ENCODE peak calls at places on chromosomes 11 and 22, in ten cellular contexts. L is activated T-helper 1 cell treated with anti-CD3 and anti-CD28 coated beads, Interleukin-2, amount 50 U/mL, for 16 hours; G is substantia nigra; S is stomach; Y is cardiac muscle cell; E is AG04449; T is AG09309; F is KG1; W is NCI-H774; O is activated T-cell treated with anti-CD3 and anti-CD28 coated beads, Interleukin-2, amount 50 U/mL, for 1 hour. A is an unnamed sample.

GRCh38 chr11:6400431-6401345 is 10.4 kb downstream of the SMPD1 start:
- DNase-seq in O (no peak), T (no peak), G (peak; percentile 40), E (no peak), Y (no peak), S (no peak), F (no peak), W (no peak), L (no peak), A (no peak)

GRCh38 chr11:36817336-36817965 is 219.4 kb upstream of the RAG2 start:
- DNase-seq in O (no peak), G (no peak), S (no peak), Y (no peak), E (no peak), W (no peak), T (no peak), L (no peak), F (no peak), A (no peak)

GRCh38 chr11:32960553-32961164 is 55.0 kb upstream of the DEPDC7 start:
- DNase-seq in W (peak; percentile 33), S (no peak), L (no peak), O (no peak), F (peak; percentile 8), T (peak; percentile 20), G (no peak), Y (peak; percentile 61), E (peak; percentile 21), A (peak; percentile 9)

GRCh38 chr11:59216654-59217640 is 4.2 kb upstream of the MPEG1 start:
- DNase-seq in W (no peak), E (no peak), G (no peak), S (peak; percentile 40), F (peak; percentile 78), Y (no peak), O (no peak), T (no peak), L (no peak), A (no peak)

GRCh38 chr11:69796063-69796462 is 20.9 kb upstream of the FGF4 start:
- DNase-seq in S (no peak), L (no peak), E (no peak), Y (no peak), G (no peak), F (no peak), O (no peak), W (no peak), T (no peak), A (no peak)

GRCh38 chr11:680970-681369 is 14.1 kb downstream of the DEAF1 start:
- DNase-seq in L (no peak), O (no peak), T (no peak), S (no peak), E (no peak), G (no peak), F (no peak), Y (no peak), W (no peak), A (no peak)

GRCh38 chr11:15258433-15259350 is 144.0 kb downstream of the INSC start:
- DNase-seq in Y (peak; percentile 57), W (no peak), E (no peak), T (no peak), S (no peak), F (no peak), G (no peak), L (no peak), O (no peak), A (no peak)

GRCh38 chr22:26828311-26828710 is 170.9 kb downstream of the MIAT start:
- DNase-seq in W (no peak), G (no peak), F (no peak), L (no peak), S (no peak), O (no peak), E (no peak), Y (no peak), T (no peak), A (no peak)

GRCh38 chr22:49535126-49535525 is 292.5 kb downstream of the BRD1 start:
- DNase-seq in W (no peak), S (no peak), L (no peak), O (no peak), Y (no peak), T (no peak), G (no peak), F (no peak), E (no peak), A (no peak)

GRCh38 chr11:32479291-32479690 is 44.0 kb upstream of the WT1 start:
- DNase-seq in W (no peak), T (no peak), G (no peak), O (no peak), L (no peak), Y (peak; percentile 70), E (no peak), S (no peak), F (no peak), A (no peak)

GRCh38 chr22:29313126-29314071 is 2.1 kb downstream of the RASL10A start:
- DNase-seq in O (no peak), S (no peak), F (no peak), W (no peak), E (no peak), T (no peak), Y (no peak), G (peak; percentile 43), L (no peak), A (no peak)

GRCh38 chr11:67372232-67372992 is 986 bp downstream of the CLCF1 start:
- DNase-seq in O (no peak), T (no peak), Y (peak; percentile 50), W (no peak), S (no peak), G (no peak), F (no peak), L (no peak), E (no peak), A (no peak)

GRCh38 chr11:67644472-67645418 is 5.2 kb upstream of the TBX10 start:
- DNase-seq in G (no peak), L (no peak), E (no peak), W (no peak), F (no peak), O (no peak), S (no peak), Y (no peak), T (no peak), A (no peak)

GRCh38 chr22:22810018-22810427 is 77.6 kb upstream of the IGLL5 start:
- DNase-seq in Y (no peak), F (peak; percentile 37), O (peak; percentile 69), L (peak; percentile 52), E (no peak), S (peak; percentile 51), W (peak; percentile 9), T (no peak), G (peak; percentile 38), A (no peak)

GRCh38 chr11:63966444-63966843 is 8.0 kb upstream of the COX8A start:
- DNase-seq in O (no peak), W (no peak), S (no peak), Y (no peak), F (no peak), L (no peak), G (no peak), E (no peak), T (no peak), A (no peak)

GRCh38 chr22:37905534-37906363 is at the start of gene MICALL1:
- DNase-seq in Y (peak; percentile 89), G (peak; percentile 52), F (no peak), L (peak; percentile 43), E (no peak), T (no peak), S (peak; percentile 87), W (no peak), O (peak; percentile 77), A (no peak)

GRCh38 chr22:42433754-42434153 is 1.6 kb upstream of the NFAM1 start:
- DNase-seq in S (no peak), Y (no peak), F (no peak), O (no peak), L (no peak), T (no peak), E (no peak), W (no peak), G (no peak), A (no peak)

GRCh38 chr22:39299829-39300178 is 19.6 kb downstream of the RPL3 start:
- DNase-seq in E (no peak), S (no peak), O (no peak), G (no peak), L (no peak), T (no peak), Y (no peak), W (no peak), F (no peak), A (no peak)

GRCh38 chr11:125272092-125272491 is 107.5 kb downstream of the PKNOX2 start:
- DNase-seq in E (no peak), Y (no peak), W (no peak), T (no peak), O (no peak), S (no peak), F (no peak), G (no peak), L (no peak), A (no peak)

GRCh38 chr11:76767659-76768058 is 15.5 kb upstream of the TSKU start:
- DNase-seq in Y (no peak), L (no peak), T (no peak), E (no peak), G (no peak), W (no peak), S (no peak), F (no peak), O (no peak), A (no peak)

GRCh38 chr11:10627816-10628215 is 59.4 kb upstream of the LYVE1 start:
- DNase-seq in G (no peak), O (no peak), L (no peak), E (no peak), W (no peak), T (no peak), F (no peak), Y (no peak), S (no peak), A (no peak)

GRCh38 chr22:47209547-47210023 is 447.1 kb downstream of the TBC1D22A start:
- DNase-seq in E (no peak), G (no peak), L (no peak), T (no peak), F (no peak), Y (no peak), O (peak; percentile 4), S (peak; percentile 22), W (no peak), A (no peak)

GRCh38 chr11:26286472-26287066 is 45.4 kb upstream of the ANO3 start:
- DNase-seq in O (no peak), T (no peak), F (no peak), Y (peak; percentile 62), G (no peak), E (no peak), L (no peak), W (no peak), S (no peak), A (no peak)

GRCh38 chr11:132249256-132249655 is 878.8 kb downstream of the NTM start:
- DNase-seq in T (no peak), O (no peak), S (no peak), Y (no peak), F (no peak), W (no peak), L (no peak), E (no peak), G (no peak), A (no peak)

GRCh38 chr11:110362916-110363574 is 66.6 kb upstream of the RDX start:
- DNase-seq in W (peak; percentile 65), O (no peak), L (no peak), F (no peak), Y (peak; percentile 28), S (peak; percentile 39), G (peak; percentile 20), T (no peak), E (no peak), A (no peak)